ENCODE peak calls at places on chromosomes 3 and 15, in eight cellular contexts. P, K, J, L, M, U, X and A are unnamed samples.
A peak's percentile ranks its signal among the peaks of the same experiment; 100 is the strongest.

GRCh38 chr3:97687734-97688133 is 76.8 kb upstream of the ARL6 start:
- DNase-seq in P (no peak), K (no peak), J (no peak), L (no peak), M (no peak), U (no peak), X (no peak), A (no peak)

GRCh38 chr15:62782100-62782791 is 260.3 kb upstream of the TPM1 start:
- DNase-seq in P (peak; percentile 89), K (peak; percentile 60), J (peak; percentile 81), L (no peak), M (no peak), U (peak; percentile 93), X (no peak), A (peak; percentile 81)

GRCh38 chr15:90592144-90592887 is 62.6 kb downstream of the CRTC3 start:
- DNase-seq in P (no peak), K (no peak), J (peak; percentile 91), L (no peak), M (no peak), U (peak; percentile 77), X (no peak), A (peak; percentile 53)

GRCh38 chr15:57306305-57306943 is 69.9 kb upstream of the CGNL1 start:
- DNase-seq in P (peak; percentile 52), K (peak; percentile 73), J (peak; percentile 63), L (peak; percentile 75), M (peak; percentile 83), U (peak; percentile 78), X (peak; percentile 92), A (peak; percentile 83)

GRCh38 chr15:66824374-66824773 is 122.3 kb downstream of the SMAD6 start:
- DNase-seq in P (no peak), K (no peak), J (no peak), L (no peak), M (no peak), U (no peak), X (no peak), A (no peak)

GRCh38 chr3:66431494-66431893 is 69.3 kb downstream of the LRIG1 start:
- DNase-seq in P (no peak), K (no peak), J (peak; percentile 97), L (no peak), M (no peak), U (peak; percentile 94), X (no peak), A (peak; percentile 72)

GRCh38 chr3:43102773-43103480 is 3.0 kb downstream of the POMGNT2 start:
- DNase-seq in P (no peak), K (peak; percentile 22), J (no peak), L (no peak), M (no peak), U (no peak), X (no peak), A (no peak)

GRCh38 chr3:185630182-185630622 is 44.1 kb downstream of the SENP2 start:
- DNase-seq in P (no peak), K (peak; percentile 70), J (peak; percentile 77), L (no peak), M (no peak), U (peak; percentile 68), X (no peak), A (peak; percentile 29)

GRCh38 chr3:87082806-87083440 is 92.0 kb upstream of the VGLL3 start:
- DNase-seq in P (peak; percentile 57), K (peak; percentile 58), J (peak; percentile 78), L (no peak), M (no peak), U (peak; percentile 87), X (no peak), A (peak; percentile 85)

GRCh38 chr15:67030036-67030762 is 35.2 kb upstream of the SMAD3 start:
- DNase-seq in P (no peak), K (peak; percentile 63), J (no peak), L (no peak), M (no peak), U (no peak), X (no peak), A (no peak)

GRCh38 chr3:95705786-95706418 is 1108.5 kb upstream of the EPHA6 start:
- DNase-seq in P (no peak), K (no peak), J (peak; percentile 2), L (peak; percentile 0), M (peak; percentile 11), U (no peak), X (no peak), A (no peak)

GRCh38 chr3:187025656-187026320 is 95.5 kb downstream of the ST6GAL1 start:
- DNase-seq in P (no peak), K (no peak), J (no peak), L (no peak), M (peak; percentile 36), U (no peak), X (peak; percentile 58), A (no peak)

GRCh38 chr15:42151736-42152135 is 4.7 kb downstream of the PLA2G4F start:
- DNase-seq in P (no peak), K (no peak), J (no peak), L (no peak), M (no peak), U (peak; percentile 14), X (no peak), A (no peak)

GRCh38 chr3:184129012-184129411 is 6.1 kb upstream of the EIF2B5 start:
- DNase-seq in P (no peak), K (peak; percentile 41), J (peak; percentile 58), L (no peak), M (peak; percentile 12), U (peak; percentile 66), X (peak; percentile 20), A (peak; percentile 64)